ENCODE peak calls at places on chromosomes 3 and 15, in seven cellular contexts. P is pancreas; L is GM23248; X is effector memory CD4-positive, alpha-beta T cell; N is HCT116; F is hepatocyte; J is tibial artery. W is an unnamed sample. For H3K27me3 and H3K4me1, the result is how much of the 10 kb centered on the place peaks cover.

GRCh38 chr15:92580021-92580420 is 75.6 kb downstream of the FAM174B start:
- DNase-seq in P (no peak), L (no peak), X (no peak), N (no peak), F (no peak), J (no peak), W (no peak)

GRCh38 chr3:59559721-59560514 is 510.1 kb upstream of the CFAP20DC start:
- DNase-seq in P (no peak), L (peak), X (no peak), N (peak), F (peak), J (no peak), W (no peak)

GRCh38 chr3:175426805-175427204 is 567.7 kb downstream of the NAALADL2 start:
- DNase-seq in P (no peak), L (peak), X (no peak), N (no peak), F (no peak), J (no peak), W (no peak)

GRCh38 chr3:138051946-138052802 is 42.2 kb downstream of the CLDN18 start:
- DNase-seq in P (peak), L (peak), X (no peak), N (peak), F (peak), J (no peak), W (peak)

GRCh38 chr15:86267892-86268291 is 188.2 kb downstream of the AGBL1 start:
- DNase-seq in P (no peak), L (no peak), X (no peak), N (no peak), F (no peak), J (no peak), W (no peak)

GRCh38 chr3:127750226-127751031 is 71.9 kb downstream of the MGLL start:
- DNase-seq in P (no peak), L (peak), X (no peak), N (no peak), F (no peak), J (no peak), W (no peak)

GRCh38 chr3:47404955-47405790 is 24.4 kb downstream of the PTPN23 start:
- DNase-seq in P (no peak), L (peak), X (no peak), N (no peak), F (no peak), J (no peak), W (peak)

GRCh38 chr3:170437151-170437550 is 18.5 kb downstream of the CLDN11 start:
- DNase-seq in P (no peak), L (no peak), X (no peak), N (no peak), F (no peak), J (no peak), W (no peak)

GRCh38 chr15:81950841-81951414 is 94.9 kb downstream of the MEX3B start:
- DNase-seq in P (no peak), L (peak), X (no peak), N (no peak), F (peak), J (no peak), W (peak)

GRCh38 chr15:69209661-69210060 is 49.2 kb downstream of the GLCE start:
- DNase-seq in P (no peak), L (no peak), X (no peak), N (no peak), F (no peak), J (no peak), W (no peak)

GRCh38 chr3:171460226-171461086 is at the start of gene TNIK:
- DNase-seq in P (peak), L (peak), X (peak), N (peak), F (peak), J (peak), W (peak)

GRCh38 chr3:60027335-60027734 is 977.5 kb upstream of the CFAP20DC start:
- DNase-seq in P (no peak), L (no peak), X (no peak), N (no peak), F (no peak), J (no peak), W (no peak)

GRCh38 chr15:45910671-45911070 is 275.8 kb downstream of the SQOR start:
- DNase-seq in P (no peak), L (no peak), X (no peak), N (no peak), F (no peak), J (no peak), W (no peak)

GRCh38 chr3:55936549-55937052 is 449.5 kb upstream of the WNT5A start:
- DNase-seq in P (no peak), L (no peak), X (no peak), N (no peak), F (no peak), J (no peak), W (no peak)

GRCh38 chr3:38036286-38036685 is 2.7 kb upstream of the DLEC1 start:
- DNase-seq in P (no peak), L (no peak), X (no peak), N (no peak), F (no peak), J (peak), W (no peak)

GRCh38 chr15:60476713-60477112 is 2.2 kb downstream of the ICE2 start:
- DNase-seq in P (no peak), L (peak), X (no peak), N (no peak), F (no peak), J (no peak), W (peak)

GRCh38 chr15:43370310-43370974 is 401 bp downstream of the ZSCAN29 start:
- DNase-seq in P (no peak), L (peak), X (no peak), N (no peak), F (peak), J (peak), W (peak)

GRCh38 chr3:195582947-195583346 is 793 bp downstream of the APOD start:
- DNase-seq in P (no peak), L (no peak), X (no peak), N (peak), F (no peak), J (no peak), W (no peak)

GRCh38 chr15:77819271-77819806 is 186.6 kb upstream of the LINGO1 start:
- DNase-seq in P (no peak), L (peak), X (no peak), N (no peak), F (peak), J (no peak), W (peak)
- H3K27me3 ChIP-seq in P (under half), L (half or more), X (under half), N (under half), F (under half), J (under half), W (half or more)

DNA sequence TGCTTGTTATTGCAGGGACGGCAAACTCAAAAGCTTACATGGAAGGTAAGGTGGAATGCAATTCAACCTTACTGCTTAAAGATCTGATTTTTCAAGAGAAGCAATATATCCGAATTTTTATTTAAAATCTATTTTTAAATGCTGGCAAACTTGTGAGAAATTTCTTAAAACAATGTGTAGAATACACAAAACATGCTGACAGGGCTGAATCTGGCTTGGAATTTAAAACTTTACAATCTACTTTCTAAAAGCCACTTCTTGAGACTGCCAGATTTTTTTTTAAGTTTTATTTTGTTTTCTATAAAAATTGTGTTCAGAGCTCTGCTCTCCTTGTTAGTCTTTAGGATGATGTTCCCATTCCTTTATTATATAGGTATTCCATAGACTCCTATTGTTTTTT is 146.7 kb downstream of the ADAM10 start:
- DNase-seq in P (no peak), L (no peak), X (no peak), N (no peak), F (no peak), J (no peak), W (no peak)
- H3K4me1 ChIP-seq in P (under half), L (under half), X (under half), N (under half), F (under half), J (under half), W (under half)

GRCh38 chr3:152200476-152201422 is 68.0 kb upstream of the MBNL1 start:
- DNase-seq in P (no peak), L (no peak), X (no peak), N (no peak), F (no peak), J (no peak), W (peak)

GRCh38 chr3:152205097-152205593 is 63.6 kb upstream of the MBNL1 start:
- DNase-seq in P (no peak), L (no peak), X (no peak), N (no peak), F (no peak), J (no peak), W (no peak)

GRCh38 chr3:152204218-152204617 is 64.5 kb upstream of the MBNL1 start:
- DNase-seq in P (no peak), L (no peak), X (no peak), N (no peak), F (no peak), J (no peak), W (no peak)

GRCh38 chr3:152203677-152204076 is 65.1 kb upstream of the MBNL1 start:
- DNase-seq in P (no peak), L (peak), X (no peak), N (no peak), F (no peak), J (no peak), W (no peak)

DNA sequence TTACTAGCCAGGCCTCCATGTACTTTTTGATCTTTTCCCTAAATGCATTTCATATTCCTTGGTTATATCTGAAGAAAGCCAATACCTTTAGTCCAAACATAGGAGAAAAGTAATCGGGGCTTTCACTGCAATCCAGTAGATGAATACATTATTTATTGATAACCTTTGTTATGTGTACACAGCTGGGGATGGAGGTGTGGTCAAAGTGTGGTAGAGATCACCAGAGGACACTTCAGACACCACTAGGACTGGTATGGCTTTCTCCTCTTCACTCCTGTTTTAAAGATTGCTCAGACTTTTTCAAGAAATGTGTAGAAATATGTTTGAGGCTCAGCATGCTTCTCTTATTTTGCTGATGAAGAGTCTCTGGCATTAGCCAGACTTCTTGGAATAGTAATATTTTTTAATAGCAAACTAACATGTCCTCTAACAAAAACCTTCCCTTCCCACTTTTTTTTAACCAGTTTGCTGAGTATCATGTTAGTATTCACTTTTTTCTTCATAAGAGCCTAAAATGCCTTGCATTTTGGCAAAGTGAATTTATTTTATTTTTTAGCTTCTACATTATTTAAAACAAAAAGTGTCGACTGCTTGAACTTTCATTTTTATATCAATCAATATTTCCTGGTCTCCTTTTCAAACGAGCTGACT is 65.6 kb upstream of the MBNL1 start:
- DNase-seq in P (no peak), L (no peak), X (no peak), N (no peak), F (no peak), J (no peak), W (peak)
- H3K27me3 ChIP-seq in P (under half), L (under half), X (under half), N (under half), F (under half), J (under half), W (under half)

GRCh38 chr3:119234610-119235009 is 6.1 kb downstream of the B4GALT4 start:
- DNase-seq in P (no peak), L (peak), X (no peak), N (no peak), F (no peak), J (no peak), W (no peak)

GRCh38 chr3:119235151-119235550 is 5.5 kb downstream of the B4GALT4 start:
- DNase-seq in P (no peak), L (peak), X (no peak), N (no peak), F (no peak), J (no peak), W (peak)

GRCh38 chr3:119237299-119237698 is 3.4 kb downstream of the B4GALT4 start:
- DNase-seq in P (no peak), L (peak), X (no peak), N (no peak), F (no peak), J (no peak), W (no peak)

GRCh38 chr3:119239421-119239820 is 1.3 kb downstream of the B4GALT4 start:
- DNase-seq in P (no peak), L (peak), X (no peak), N (no peak), F (no peak), J (no peak), W (no peak)

DNA sequence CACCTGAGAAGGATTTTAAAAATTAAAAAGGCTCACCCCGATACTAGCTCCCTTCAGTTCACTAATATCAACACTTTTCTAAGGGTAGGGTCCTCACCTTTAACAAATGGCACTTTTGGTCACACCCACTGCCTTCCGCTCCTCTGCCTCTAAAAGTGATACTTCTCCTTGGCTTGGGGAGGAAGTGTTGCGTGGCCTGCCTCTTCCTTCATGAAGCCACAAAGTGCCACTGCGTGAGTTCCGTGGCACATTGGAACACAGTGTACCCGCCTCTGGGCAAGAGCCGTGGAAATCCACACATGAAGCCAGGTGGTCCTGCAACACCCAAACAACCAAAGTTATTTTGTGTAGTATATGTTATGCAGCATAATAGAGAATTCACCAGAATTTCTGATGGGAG is 3.9 kb downstream of the B4GALT4 start:
- DNase-seq in P (no peak), L (no peak), X (no peak), N (no peak), F (no peak), J (no peak), W (no peak)
- H3K4me1 ChIP-seq in P (under half), L (half or more), X (under half), N (under half), F (under half), J (under half), W (under half)

GRCh38 chr3:186826316-186826977 is 16.1 kb upstream of the ADIPOQ start:
- DNase-seq in P (no peak), L (no peak), X (no peak), N (no peak), F (no peak), J (no peak), W (no peak)

GRCh38 chr3:186828340-186828739 is 14.2 kb upstream of the ADIPOQ start:
- DNase-seq in P (no peak), L (no peak), X (no peak), N (no peak), F (no peak), J (no peak), W (no peak)

GRCh38 chr3:186826978-186827857 is 15.3 kb upstream of the ADIPOQ start:
- DNase-seq in P (peak), L (peak), X (peak), N (peak), F (peak), J (peak), W (peak)

DNA sequence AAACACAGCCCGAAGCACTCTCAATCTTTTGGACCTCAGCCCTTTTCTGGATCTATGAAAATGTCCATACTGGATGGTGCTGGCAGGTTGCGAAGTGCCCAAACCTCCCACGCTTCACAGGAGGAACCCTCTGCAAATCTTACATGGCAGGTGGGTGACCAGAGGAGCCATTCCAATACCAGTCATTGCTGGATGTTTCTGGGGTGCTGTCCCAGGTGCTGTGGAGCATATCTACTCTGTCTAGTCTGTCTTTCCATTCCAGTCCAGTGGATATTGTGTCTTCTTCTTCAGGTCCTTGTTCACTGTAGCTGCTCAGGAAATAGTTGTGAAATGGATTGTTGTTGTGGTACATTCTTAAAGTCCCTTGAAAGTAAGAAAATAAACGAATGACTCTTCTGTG is 10.7 kb upstream of the ADIPOQ start:
- DNase-seq in P (no peak), L (no peak), X (no peak), N (no peak), F (no peak), J (no peak), W (no peak)
- H3K27me3 ChIP-seq in P (under half), L (half or more), X (under half), N (under half), F (half or more), J (under half), W (half or more)

GRCh38 chr3:10008588-10009344 is 17.5 kb upstream of the FANCD2 start:
- DNase-seq in P (peak), L (peak), X (peak), N (no peak), F (peak), J (peak), W (peak)

GRCh38 chr3:10011644-10012043 is 14.6 kb upstream of the FANCD2 start:
- DNase-seq in P (no peak), L (peak), X (no peak), N (no peak), F (no peak), J (no peak), W (peak)

GRCh38 chr3:10010546-10011465 is 15.4 kb upstream of the FANCD2 start:
- DNase-seq in P (peak), L (peak), X (peak), N (peak), F (peak), J (peak), W (peak)

GRCh38 chr3:10015476-10015904 is 10.7 kb upstream of the FANCD2 start:
- DNase-seq in P (peak), L (peak), X (no peak), N (no peak), F (peak), J (peak), W (peak)

GRCh38 chr3:10012106-10012505 is 14.1 kb upstream of the FANCD2 start:
- DNase-seq in P (no peak), L (no peak), X (no peak), N (no peak), F (no peak), J (no peak), W (no peak)
- H3K4me1 ChIP-seq in P (under half), L (under half), X (under half), N (under half), F (under half), J (under half), W (under half)

DNA sequence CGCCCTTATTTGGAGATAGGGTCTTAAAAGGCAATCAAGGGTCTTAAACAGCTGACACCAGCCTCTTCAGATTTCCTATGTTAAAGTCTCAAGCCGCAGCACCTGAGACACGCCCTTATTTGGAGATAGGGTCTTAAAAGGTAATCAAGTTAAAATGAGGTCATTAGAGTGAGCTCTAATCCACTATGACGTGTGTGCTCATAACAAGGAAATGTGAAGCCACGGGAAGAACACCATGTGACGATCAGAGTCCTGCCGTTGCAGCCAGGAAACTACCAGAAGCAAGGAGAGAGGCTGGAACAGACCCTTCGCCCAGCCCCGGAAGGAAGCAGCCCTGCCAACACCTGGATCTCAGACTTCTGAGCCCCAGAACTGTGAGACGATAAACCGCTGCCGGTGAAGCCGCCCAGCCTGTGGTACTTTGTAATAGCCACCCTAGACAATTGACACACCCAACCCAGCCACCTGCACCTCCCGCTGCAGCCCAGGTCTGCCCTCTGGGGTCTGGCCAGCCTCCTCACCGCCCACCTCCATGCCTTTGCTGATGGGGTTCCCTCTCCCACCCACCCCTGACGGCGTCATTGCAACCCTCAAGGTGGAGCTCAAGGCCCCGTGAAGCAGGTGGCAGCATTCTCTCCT is 137.9 kb downstream of the MEGF11 start:
- DNase-seq in P (peak), L (no peak), X (peak), N (no peak), F (peak), J (no peak), W (no peak)
- H3K27me3 ChIP-seq in P (under half), L (under half), X (under half), N (under half), F (under half), J (under half), W (under half)

GRCh38 chr15:99343836-99344551 is 92.7 kb downstream of the LRRC28 start:
- DNase-seq in P (no peak), L (no peak), X (peak), N (no peak), F (no peak), J (no peak), W (peak)
- H3K4me1 ChIP-seq in P (under half), L (under half), X (under half), N (under half), F (under half), J (under half), W (under half)

GRCh38 chr15:62287066-62287857 is 122.2 kb upstream of the C2CD4B start:
- DNase-seq in P (no peak), L (peak), X (no peak), N (no peak), F (no peak), J (no peak), W (no peak)
- H3K27me3 ChIP-seq in P (under half), L (under half), X (under half), N (under half), F (under half), J (under half), W (under half)

GRCh38 chr15:101167366-101167790 is 84.5 kb downstream of the CHSY1 start:
- DNase-seq in P (no peak), L (no peak), X (no peak), N (no peak), F (no peak), J (no peak), W (no peak)

GRCh38 chr15:101168898-101169297 is 83.0 kb downstream of the CHSY1 start:
- DNase-seq in P (no peak), L (no peak), X (no peak), N (no peak), F (no peak), J (no peak), W (no peak)

GRCh38 chr15:101168463-101168824 is 83.4 kb downstream of the CHSY1 start:
- DNase-seq in P (peak), L (peak), X (no peak), N (no peak), F (no peak), J (peak), W (peak)

GRCh38 chr15:101167791-101168462 is 83.9 kb downstream of the CHSY1 start:
- DNase-seq in P (no peak), L (peak), X (no peak), N (peak), F (peak), J (peak), W (peak)

GRCh38 chr15:101165905-101166471 is 85.9 kb downstream of the CHSY1 start:
- DNase-seq in P (no peak), L (no peak), X (no peak), N (no peak), F (no peak), J (no peak), W (no peak)
- H3K4me1 ChIP-seq in P (under half), L (under half), X (under half), N (under half), F (under half), J (under half), W (under half)